ENCODE peak calls at places on chromosome 6, in six cellular contexts. A is HepG2, H is prostate gland, C is spleen, Q is sigmoid colon, R is stomach. J is an unnamed sample.

GRCh38 chr6:81863123-81863522 is 110.6 kb upstream of the TENT5A start:
- DNase-seq in A (peak), H (no peak), C (no peak), Q (no peak), R (no peak), J (no peak)

GRCh38 chr6:100171533-100172321 is 177.7 kb upstream of the MCHR2 start:
- DNase-seq in A (no peak), H (no peak), C (no peak), Q (no peak), R (no peak), J (no peak)

GRCh38 chr6:112802154-112802553 is 455.0 kb downstream of the RFPL4B start:
- DNase-seq in A (no peak), H (no peak), C (no peak), Q (no peak), R (no peak), J (no peak)

GRCh38 chr6:12891595-12891994 is 175.0 kb downstream of the PHACTR1 start:
- DNase-seq in A (no peak), H (no peak), C (no peak), Q (no peak), R (no peak), J (no peak)

GRCh38 chr6:2899596-2899995 is 3.5 kb downstream of the SERPINB9 start:
- DNase-seq in A (no peak), H (no peak), C (no peak), Q (no peak), R (no peak), J (no peak)

GRCh38 chr6:78538002-78538401 is 329.3 kb upstream of the IRAK1BP1 start:
- DNase-seq in A (no peak), H (no peak), C (no peak), Q (no peak), R (no peak), J (no peak)

GRCh38 chr6:43269273-43270007 is 26.2 kb downstream of the TTBK1 start:
- DNase-seq in A (no peak), H (no peak), C (no peak), Q (no peak), R (peak), J (no peak)

GRCh38 chr6:28490191-28490890 is 25.3 kb downstream of the GPX6 start:
- DNase-seq in A (no peak), H (no peak), C (no peak), Q (no peak), R (no peak), J (no peak)

GRCh38 chr6:165986647-165987482 is 180.8 kb downstream of the TBXT start:
- DNase-seq in A (no peak), H (no peak), C (no peak), Q (peak), R (no peak), J (no peak)

GRCh38 chr6:125124250-125124777 is 29.3 kb upstream of the TPD52L1 start:
- DNase-seq in A (peak), H (no peak), C (no peak), Q (no peak), R (no peak), J (no peak)

GRCh38 chr6:24991748-24992467 is 56.1 kb upstream of the RIPOR2 start:
- DNase-seq in A (peak), H (peak), C (peak), Q (no peak), R (peak), J (no peak)

GRCh38 chr6:126628125-126628524 is 288.2 kb downstream of the CENPW start:
- DNase-seq in A (no peak), H (no peak), C (no peak), Q (no peak), R (no peak), J (no peak)

GRCh38 chr6:89375427-89375868 is 22.9 kb upstream of the UBE2J1 start:
- DNase-seq in A (peak), H (peak), C (peak), Q (no peak), R (peak), J (no peak)

GRCh38 chr6:142945446-142946180 is 637 bp upstream of the HIVEP2 start:
- DNase-seq in A (no peak), H (peak), C (peak), Q (no peak), R (peak), J (no peak)

GRCh38 chr6:131135244-131136020 is at the start of gene AKAP7:
- DNase-seq in A (peak), H (peak), C (peak), Q (peak), R (peak), J (no peak)

GRCh38 chr6:24951831-24952299 is 16.1 kb upstream of the RIPOR2 start:
- DNase-seq in A (no peak), H (no peak), C (peak), Q (no peak), R (no peak), J (no peak)

GRCh38 chr6:147077251-147077650 is 127.0 kb upstream of the STXBP5 start:
- DNase-seq in A (no peak), H (peak), C (no peak), Q (no peak), R (peak), J (no peak)

GRCh38 chr6:109424946-109425345 is 15.5 kb downstream of the PPIL6 start:
- DNase-seq in A (no peak), H (no peak), C (no peak), Q (no peak), R (no peak), J (no peak)

GRCh38 chr6:42781811-42782688 is at the start of gene BICRAL:
- DNase-seq in A (peak), H (peak), C (peak), Q (peak), R (peak), J (peak)

GRCh38 chr6:126797981-126798380 is 320.5 kb upstream of the RSPO3 start:
- DNase-seq in A (no peak), H (no peak), C (no peak), Q (no peak), R (no peak), J (no peak)

GRCh38 chr6:166623318-166623717 is 3.7 kb downstream of the RPS6KA2 start:
- DNase-seq in A (no peak), H (no peak), C (no peak), Q (no peak), R (no peak), J (no peak)

GRCh38 chr6:34030831-34031566 is 114.9 kb downstream of the GRM4 start:
- DNase-seq in A (no peak), H (no peak), C (no peak), Q (no peak), R (no peak), J (no peak)

GRCh38 chr6:166714581-166714980 is 87.5 kb upstream of the RPS6KA2 start:
- DNase-seq in A (no peak), H (no peak), C (no peak), Q (no peak), R (no peak), J (no peak)

GRCh38 chr6:136012198-136012884 is 160.8 kb downstream of the PDE7B start:
- DNase-seq in A (no peak), H (no peak), C (no peak), Q (no peak), R (no peak), J (no peak)

GRCh38 chr6:25703005-25703404 is 51.0 kb downstream of the SCGN start:
- DNase-seq in A (peak), H (no peak), C (no peak), Q (no peak), R (no peak), J (no peak)

GRCh38 chr6:106077881-106078280 is 8.3 kb upstream of the PRDM1 start:
- DNase-seq in A (no peak), H (no peak), C (no peak), Q (no peak), R (no peak), J (no peak)

GRCh38 chr6:133183691-133184090 is 57.5 kb upstream of the EYA4 start:
- DNase-seq in A (no peak), H (no peak), C (no peak), Q (no peak), R (no peak), J (no peak)

GRCh38 chr6:7685276-7685675 is 40.6 kb upstream of the BMP6 start:
- DNase-seq in A (no peak), H (no peak), C (no peak), Q (no peak), R (no peak), J (no peak)

GRCh38 chr6:65259080-65259479 is 447.9 kb downstream of the EYS start:
- DNase-seq in A (peak), H (no peak), C (no peak), Q (no peak), R (no peak), J (no peak)

GRCh38 chr6:71091167-71091566 is 134.3 kb upstream of the B3GAT2 start:
- DNase-seq in A (no peak), H (no peak), C (no peak), Q (no peak), R (no peak), J (no peak)

GRCh38 chr6:132820629-132821381 is 6.4 kb downstream of the RPS12 start:
- DNase-seq in A (peak), H (no peak), C (no peak), Q (no peak), R (no peak), J (no peak)

GRCh38 chr6:3607599-3607998 is 143.9 kb downstream of the PXDC1 start:
- DNase-seq in A (no peak), H (no peak), C (no peak), Q (no peak), R (no peak), J (no peak)

GRCh38 chr6:41040101-41040910 is 1.3 kb upstream of the UNC5CL start:
- DNase-seq in A (peak), H (no peak), C (no peak), Q (no peak), R (peak), J (no peak)

GRCh38 chr6:52609968-52610367 is 33.1 kb upstream of the TRAM2 start:
- DNase-seq in A (no peak), H (no peak), C (no peak), Q (no peak), R (no peak), J (no peak)

DNA sequence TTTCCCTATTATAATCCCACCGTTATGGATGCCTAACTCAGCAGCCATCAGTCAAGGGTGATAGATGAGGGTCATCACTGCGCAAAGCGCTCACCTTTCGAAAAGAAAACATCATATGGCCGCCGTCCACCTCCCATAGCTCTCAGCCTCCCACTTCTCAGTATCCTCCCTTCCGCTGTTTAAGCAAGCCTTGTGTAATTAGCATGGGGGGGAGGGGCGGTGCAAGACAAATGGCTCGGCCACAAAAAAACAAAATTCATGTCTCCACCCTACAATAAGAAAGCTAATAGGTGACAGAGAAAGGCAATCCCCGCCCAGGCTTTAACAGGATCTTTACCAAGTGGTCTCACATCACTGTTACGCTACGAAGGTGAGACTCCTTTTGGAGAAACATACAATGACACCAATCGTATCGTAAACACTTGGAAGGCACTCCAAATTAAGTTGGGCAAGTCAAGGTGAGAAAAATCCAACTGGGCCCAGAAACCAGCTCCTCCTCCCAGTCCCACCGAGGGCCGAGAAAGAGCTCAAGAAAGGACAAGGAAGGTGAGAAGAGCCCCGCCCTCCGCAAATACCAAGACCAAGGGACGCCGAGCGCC is 645 bp downstream of the DDX39B start:
- DNase-seq in A (peak), H (peak), C (no peak), Q (no peak), R (no peak), J (no peak)
- TF ChIP-seq POLR2AphosphoS5 in A (peak), H (no peak), C (no peak), Q (no peak), R (no peak), J (no peak)

DNA sequence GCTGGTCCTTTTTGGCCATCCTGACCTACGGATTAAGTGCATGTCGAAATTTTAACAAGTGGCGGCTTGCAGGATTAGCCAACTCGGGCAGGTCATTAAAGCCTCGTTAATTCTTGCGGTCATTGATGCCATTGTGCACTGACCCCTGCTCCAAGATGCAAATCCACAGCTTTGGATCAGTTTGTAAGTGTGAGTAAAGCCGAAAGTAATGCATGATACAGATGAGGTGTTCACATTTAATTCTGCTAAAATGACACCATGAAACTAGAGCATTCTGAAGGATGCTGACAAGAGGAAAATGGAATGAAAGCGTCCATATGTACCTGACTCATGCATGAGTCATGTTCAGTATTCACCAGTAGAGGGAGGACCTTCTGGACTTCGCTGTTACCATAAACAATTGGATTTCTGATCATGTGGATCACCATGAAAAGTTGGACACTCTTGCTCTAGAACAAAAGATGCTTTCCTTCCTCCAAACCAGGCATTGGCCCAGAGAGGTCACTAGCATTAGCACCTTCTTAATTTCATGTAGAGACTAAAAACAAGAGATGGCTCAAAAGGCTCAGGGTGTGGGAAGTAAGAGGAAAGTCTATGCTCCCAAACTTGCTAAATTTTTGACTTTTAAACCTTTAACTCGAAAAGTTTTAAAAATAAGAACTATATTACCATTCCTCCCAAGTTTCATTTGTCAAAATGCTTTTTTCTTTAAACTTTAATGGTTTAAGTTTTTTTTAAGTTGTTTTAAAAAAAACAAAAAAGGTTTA is 48.0 kb downstream of the MUC22 start:
- DNase-seq in A (peak), H (no peak), C (no peak), Q (no peak), R (no peak), J (no peak)
- TF ChIP-seq POLR2AphosphoS5 in A (no peak), H (no peak), C (no peak), Q (no peak), R (peak), J (no peak)

GRCh38 chr6:35034411-35035171 is 106.5 kb downstream of the TCP11 start:
- DNase-seq in A (no peak), H (peak), C (no peak), Q (no peak), R (peak), J (no peak)
- TF ChIP-seq POLR2AphosphoS5 in A (no peak), H (no peak), C (peak), Q (peak), R (peak), J (no peak)

DNA sequence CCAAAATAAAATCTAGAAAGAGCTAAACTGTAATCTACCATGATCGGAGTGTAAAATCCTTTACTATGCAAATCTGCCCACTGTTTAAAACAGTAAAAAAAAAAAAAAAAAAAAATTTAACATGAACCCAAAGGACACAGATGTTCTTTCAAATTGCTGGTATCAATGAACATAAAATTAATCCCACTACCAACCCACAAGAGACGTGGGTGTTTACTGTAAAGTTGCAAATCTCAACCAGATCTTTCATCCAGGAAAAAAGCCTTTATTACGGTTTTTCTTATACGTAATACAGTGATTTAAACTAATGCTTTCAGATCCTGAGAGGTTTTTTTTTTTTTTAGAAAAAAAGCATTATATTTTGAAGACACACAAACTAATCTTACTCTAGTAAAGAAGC is 2.5 kb downstream of the CDK19 start:
- DNase-seq in A (no peak), H (no peak), C (no peak), Q (no peak), R (no peak), J (no peak)
- TF ChIP-seq POLR2AphosphoS5 in A (no peak), H (no peak), C (no peak), Q (no peak), R (no peak), J (no peak)

J was measured in SK-N-MC.